ENCODE peak calls at places on chromosomes 12 and 14, in eight cellular contexts. J, T, D, V, R, N, U and H are unnamed samples.

GRCh38 chr14:89270439-89271227 is 146.4 kb downstream of the FOXN3 start:
- DNase-seq in D (no peak), T (no peak), N (no peak), R (no peak), V (no peak), U (peak), J (no peak), H (no peak)

GRCh38 chr12:56602239-56602638 is 27.9 kb downstream of the BAZ2A start:
- DNase-seq in U (no peak), T (no peak), D (no peak), N (no peak), J (no peak), R (no peak), V (no peak), H (no peak)

GRCh38 chr12:9869307-9870161 is at the start of gene CLEC2B:
- DNase-seq in N (no peak), R (no peak), J (no peak), V (no peak), U (peak), D (no peak), T (peak), H (peak)

GRCh38 chr14:100662850-100663527 is 63.7 kb upstream of the DLK1 start:
- DNase-seq in J (peak), R (peak), U (no peak), T (peak), N (peak), V (peak), D (peak), H (peak)

GRCh38 chr14:99029916-99030305 is 242.1 kb downstream of the BCL11B start:
- DNase-seq in U (no peak), J (no peak), N (no peak), V (no peak), D (no peak), R (no peak), T (no peak), H (no peak)

GRCh38 chr14:78595797-78596196 is 425.6 kb downstream of the NRXN3 start:
- DNase-seq in T (peak), R (peak), D (no peak), J (no peak), V (peak), N (no peak), U (no peak), H (no peak)

GRCh38 chr14:101070540-101071492 is 167.3 kb upstream of the RTL1 start:
- DNase-seq in U (no peak), V (peak), T (no peak), J (no peak), N (no peak), D (no peak), R (peak), H (no peak)

GRCh38 chr12:57227315-57228115 is 2.0 kb upstream of the SHMT2 start:
- DNase-seq in R (no peak), V (no peak), D (no peak), T (no peak), N (no peak), J (no peak), U (no peak), H (peak)

GRCh38 chr14:47485421-47485820 is 190.0 kb downstream of the MDGA2 start:
- DNase-seq in J (no peak), T (no peak), D (no peak), V (no peak), R (no peak), U (no peak), N (no peak), H (no peak)

GRCh38 chr12:111451649-111452129 is 46.0 kb downstream of the SH2B3 start:
- DNase-seq in R (peak), N (peak), V (peak), J (peak), U (no peak), D (peak), T (peak), H (peak)

GRCh38 chr12:102971227-102971626 is 13.8 kb downstream of the ASCL1 start:
- DNase-seq in V (no peak), J (no peak), N (no peak), T (no peak), U (no peak), D (no peak), R (no peak), H (no peak)

GRCh38 chr14:100476012-100476822 is 111.0 kb downstream of the BEGAIN start:
- DNase-seq in J (peak), N (peak), R (no peak), U (no peak), V (no peak), T (peak), D (peak), H (peak)

GRCh38 chr12:120077260-120077659 is 39.3 kb downstream of the RAB35 start:
- DNase-seq in T (no peak), J (no peak), N (no peak), D (no peak), V (no peak), R (no peak), U (no peak), H (no peak)

GRCh38 chr14:86405250-86405649 is 875.3 kb downstream of the FLRT2 start:
- DNase-seq in N (no peak), J (no peak), R (no peak), V (no peak), U (no peak), T (no peak), D (no peak), H (peak)

GRCh38 chr12:131274906-131275305 is 321.2 kb downstream of the ADGRD1 start:
- DNase-seq in V (no peak), U (no peak), D (no peak), J (no peak), T (no peak), N (no peak), R (no peak), H (no peak)

GRCh38 chr12:55820679-55821078 is 2.8 kb downstream of the ORMDL2 start:
- DNase-seq in N (peak), D (no peak), V (no peak), J (no peak), R (no peak), U (no peak), T (peak), H (no peak)

GRCh38 chr12:63400746-63401145 is 249.7 kb upstream of the AVPR1A start:
- DNase-seq in N (peak), U (no peak), R (no peak), V (no peak), T (peak), J (no peak), D (no peak), H (peak)

GRCh38 chr12:132502149-132502881 is 12.4 kb downstream of the FBRSL1 start:
- DNase-seq in J (peak), T (peak), N (no peak), R (no peak), D (peak), V (peak), U (no peak), H (no peak)

GRCh38 chr12:64729909-64730584 is 29.2 kb downstream of the GNS start:
- DNase-seq in D (no peak), R (no peak), V (no peak), T (no peak), U (peak), J (no peak), N (no peak), H (no peak)

GRCh38 chr12:110705309-110705708 is 16.4 kb upstream of the HVCN1 start:
- DNase-seq in U (no peak), J (no peak), R (no peak), V (no peak), D (no peak), T (no peak), N (no peak), H (peak)

DNA sequence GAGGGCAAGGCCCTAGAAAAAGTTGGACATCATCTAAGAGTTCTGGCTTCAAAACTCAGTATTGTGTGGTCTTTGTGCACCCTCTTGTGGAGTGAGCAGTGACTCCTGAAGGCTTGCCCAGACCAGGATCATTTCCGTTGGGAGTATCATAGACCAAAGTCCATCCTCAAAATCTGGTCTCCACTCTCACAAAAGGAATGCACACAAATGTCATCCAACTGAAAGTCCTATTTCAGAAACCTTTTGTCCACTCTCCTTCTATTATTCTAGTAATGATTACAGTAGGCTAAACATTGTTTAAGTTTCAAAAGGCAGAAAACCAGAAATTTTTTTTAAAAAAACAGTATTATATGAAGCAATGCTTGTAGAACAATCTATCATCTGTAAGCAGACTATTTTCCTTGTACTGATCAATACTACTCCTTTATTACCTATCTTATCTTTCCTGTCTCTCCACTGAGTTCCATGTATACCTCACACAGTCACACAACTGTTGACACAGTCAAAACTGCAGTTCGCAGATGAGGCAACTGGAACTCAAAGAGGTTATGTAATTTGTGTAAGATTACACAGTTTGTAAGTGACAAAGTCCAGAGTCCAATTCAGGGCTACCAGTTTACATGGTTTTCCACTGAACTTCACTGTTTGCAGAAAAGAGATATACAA is 41.4 kb downstream of the COX16 start:
- DNase-seq in N (peak), T (peak), U (peak), V (peak), R (no peak), D (peak), J (peak), H (peak)
- TF ChIP-seq RAD21 in N (peak), T (peak), U (peak), V (peak), R (peak), D (peak), J (peak), H (peak)

GRCh38 chr14:63443988-63444387 is 99.2 kb downstream of the PPP2R5E start:
- DNase-seq in J (no peak), U (no peak), T (no peak), R (no peak), V (no peak), N (no peak), D (no peak), H (peak)

GRCh38 chr14:63438065-63438757 is 105.0 kb downstream of the PPP2R5E start:
- DNase-seq in J (peak), N (peak), R (no peak), T (peak), U (no peak), V (peak), D (peak), H (peak)

GRCh38 chr14:63448841-63449240 is 94.3 kb downstream of the PPP2R5E start:
- DNase-seq in V (no peak), T (no peak), U (no peak), D (no peak), R (no peak), J (no peak), N (no peak), H (no peak)

GRCh38 chr14:63443361-63443760 is 99.8 kb downstream of the PPP2R5E start:
- DNase-seq in T (no peak), U (no peak), N (no peak), V (no peak), J (no peak), R (no peak), D (no peak), H (no peak)
- TF ChIP-seq RAD21 in T (no peak), U (no peak), N (no peak), V (no peak), J (no peak), R (no peak), D (no peak), H (no peak)

GRCh38 chr14:105425823-105426247 is 6.2 kb downstream of the MTA1 start:
- DNase-seq in U (no peak), N (no peak), R (no peak), V (no peak), D (no peak), T (no peak), J (no peak), H (no peak)
- TF ChIP-seq RAD21 in U (no peak), N (no peak), R (no peak), V (no peak), D (no peak), T (no peak), J (no peak), H (no peak)

GRCh38 chr14:36293824-36294223 is 26.6 kb downstream of the MBIP start:
- DNase-seq in N (peak), V (no peak), J (no peak), R (no peak), D (no peak), T (no peak), U (no peak), H (peak)
- TF ChIP-seq RAD21 in N (no peak), V (no peak), J (no peak), R (no peak), D (no peak), T (no peak), U (no peak), H (no peak)

GRCh38 chr12:14936224-14936861 is 2.0 kb downstream of the ERP27 start:
- DNase-seq in J (no peak), V (no peak), U (no peak), D (no peak), N (no peak), T (peak), R (peak), H (no peak)
- TF ChIP-seq RAD21 in J (no peak), V (peak), U (no peak), D (peak), N (no peak), T (no peak), R (peak), H (no peak)

DNA sequence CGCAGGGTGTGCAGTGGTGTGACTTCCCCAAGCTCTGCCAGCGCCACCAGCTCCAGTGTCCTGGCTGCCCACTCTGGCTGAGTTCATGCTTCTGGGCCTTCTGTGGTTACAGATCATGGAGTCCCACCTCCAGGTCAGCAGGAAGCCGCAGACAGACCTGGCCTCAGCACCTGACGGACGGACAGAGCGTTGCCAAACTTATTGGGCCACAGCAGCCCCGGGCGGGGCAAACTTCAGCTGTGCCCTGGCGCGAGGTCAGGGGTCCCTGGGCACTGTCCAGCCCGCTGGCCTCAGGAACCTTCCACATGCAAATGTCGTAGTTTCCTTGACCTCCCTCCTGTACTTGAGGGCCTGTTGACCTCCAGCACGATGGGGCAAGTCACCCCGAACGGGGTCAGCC is 11.2 kb downstream of the GPR132 start:
- DNase-seq in T (no peak), D (no peak), J (no peak), U (no peak), N (no peak), V (peak), R (no peak), H (no peak)
- TF ChIP-seq RAD21 in T (no peak), D (no peak), J (no peak), U (no peak), N (no peak), V (no peak), R (no peak), H (no peak)

GRCh38 chr12:115203661-115204060 is 519.7 kb upstream of the TBX3 start:
- DNase-seq in J (no peak), N (no peak), V (no peak), T (no peak), U (no peak), R (no peak), D (no peak), H (peak)
- TF ChIP-seq RAD21 in J (no peak), N (no peak), V (no peak), T (no peak), U (no peak), R (no peak), D (no peak), H (no peak)

GRCh38 chr14:53042480-53042879 is 91.6 kb upstream of the FERMT2 start:
- DNase-seq in J (no peak), D (no peak), N (no peak), R (no peak), V (no peak), T (no peak), U (no peak), H (peak)
- TF ChIP-seq RAD21 in J (no peak), D (no peak), N (no peak), R (no peak), V (no peak), T (no peak), U (no peak), H (no peak)

DNA sequence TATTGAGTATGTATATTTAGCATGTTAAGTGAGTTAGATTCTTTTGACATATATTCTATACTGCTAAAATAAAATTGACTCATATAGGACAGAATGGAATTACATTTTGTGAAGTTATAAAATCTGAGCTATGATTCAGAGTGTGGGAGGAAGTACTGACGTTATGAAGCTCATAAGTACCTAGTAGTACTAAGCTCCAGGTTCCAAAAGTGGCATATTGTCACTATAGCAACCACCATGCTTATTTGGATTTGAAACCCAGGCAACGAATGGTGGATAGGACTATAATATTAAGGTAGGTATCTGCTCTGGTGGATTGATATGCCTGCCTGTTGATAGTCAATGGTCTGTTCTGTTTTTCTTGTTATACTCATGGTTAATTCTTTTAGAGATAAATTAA is 2.2 kb upstream of the FBXO33 start:
- DNase-seq in V (no peak), J (no peak), R (no peak), D (no peak), N (no peak), U (no peak), T (no peak), H (peak)
- TF ChIP-seq RAD21 in V (no peak), J (no peak), R (no peak), D (no peak), N (no peak), U (no peak), T (no peak), H (no peak)